ENCODE peak calls at places on chromosomes 2 and 18, in five cellular contexts. F, O, D, Q and E are unnamed samples.

GRCh38 chr2:240780023-240780831 is 39.8 kb downstream of the KIF1A start:
- DNase-seq in F (no peak), O (no peak), D (no peak), Q (no peak), E (no peak)

GRCh38 chr2:233698740-233699139 is 6.0 kb downstream of the UGT1A6 start:
- DNase-seq in F (no peak), O (peak), D (no peak), Q (no peak), E (no peak)

GRCh38 chr2:99772766-99773331 is 283.0 kb upstream of the REV1 start:
- DNase-seq in F (no peak), O (no peak), D (no peak), Q (no peak), E (no peak)

GRCh38 chr2:36455788-36456187 is 100.2 kb downstream of the CRIM1 start:
- DNase-seq in F (no peak), O (no peak), D (no peak), Q (peak), E (no peak)

GRCh38 chr2:240465268-240465764 is 29.9 kb downstream of the GPC1 start:
- DNase-seq in F (no peak), O (no peak), D (peak), Q (no peak), E (no peak)

GRCh38 chr2:162243305-162243693 is at the start of gene FAP:
- DNase-seq in F (no peak), O (no peak), D (no peak), Q (peak), E (no peak)

GRCh38 chr2:127191331-127192219 is 28.5 kb downstream of the CYP27C1 start:
- DNase-seq in F (no peak), O (no peak), D (no peak), Q (no peak), E (no peak)

GRCh38 chr2:238847841-238848565 is at the start of gene TWIST2:
- DNase-seq in F (no peak), O (peak), D (peak), Q (peak), E (peak)

GRCh38 chr2:151637284-151637781 is 96.9 kb downstream of the NEB start:
- DNase-seq in F (no peak), O (no peak), D (no peak), Q (no peak), E (no peak)

GRCh38 chr2:21118302-21118920 is 5.4 kb upstream of the TDRD15 start:
- DNase-seq in F (no peak), O (peak), D (peak), Q (peak), E (peak)

GRCh38 chr2:241053576-241054251 is 48.4 kb downstream of the MTERF4 start:
- DNase-seq in F (no peak), O (no peak), D (no peak), Q (no peak), E (no peak)

GRCh38 chr2:118114863-118115262 is 26.6 kb downstream of the INSIG2 start:
- DNase-seq in F (no peak), O (no peak), D (no peak), Q (no peak), E (no peak)

GRCh38 chr2:206611191-206611590 is 31.1 kb upstream of the FAM237A start:
- DNase-seq in F (no peak), O (no peak), D (no peak), Q (no peak), E (no peak)

GRCh38 chr2:199315299-199316179 is 142.2 kb downstream of the SATB2 start:
- DNase-seq in F (peak), O (peak), D (no peak), Q (no peak), E (peak)

GRCh38 chr2:198662916-198663315 is 794.8 kb downstream of the SATB2 start:
- DNase-seq in F (no peak), O (no peak), D (no peak), Q (no peak), E (no peak)

GRCh38 chr18:77000527-77000926 is 132.1 kb downstream of the MBP start:
- DNase-seq in F (no peak), O (peak), D (peak), Q (peak), E (peak)

GRCh38 chr18:9613550-9614400 is 584 bp downstream of the PPP4R1 start:
- DNase-seq in F (peak), O (peak), D (peak), Q (peak), E (peak)

GRCh38 chr18:9617006-9617542 is 2.7 kb upstream of the PPP4R1 start:
- DNase-seq in F (no peak), O (no peak), D (no peak), Q (no peak), E (no peak)

GRCh38 chr18:9615280-9615797 is 980 bp upstream of the PPP4R1 start:
- DNase-seq in F (no peak), O (peak), D (no peak), Q (no peak), E (no peak)

GRCh38 chr18:9614401-9615279 is at the start of gene PPP4R1:
- DNase-seq in F (peak), O (peak), D (peak), Q (peak), E (peak)

DNA sequence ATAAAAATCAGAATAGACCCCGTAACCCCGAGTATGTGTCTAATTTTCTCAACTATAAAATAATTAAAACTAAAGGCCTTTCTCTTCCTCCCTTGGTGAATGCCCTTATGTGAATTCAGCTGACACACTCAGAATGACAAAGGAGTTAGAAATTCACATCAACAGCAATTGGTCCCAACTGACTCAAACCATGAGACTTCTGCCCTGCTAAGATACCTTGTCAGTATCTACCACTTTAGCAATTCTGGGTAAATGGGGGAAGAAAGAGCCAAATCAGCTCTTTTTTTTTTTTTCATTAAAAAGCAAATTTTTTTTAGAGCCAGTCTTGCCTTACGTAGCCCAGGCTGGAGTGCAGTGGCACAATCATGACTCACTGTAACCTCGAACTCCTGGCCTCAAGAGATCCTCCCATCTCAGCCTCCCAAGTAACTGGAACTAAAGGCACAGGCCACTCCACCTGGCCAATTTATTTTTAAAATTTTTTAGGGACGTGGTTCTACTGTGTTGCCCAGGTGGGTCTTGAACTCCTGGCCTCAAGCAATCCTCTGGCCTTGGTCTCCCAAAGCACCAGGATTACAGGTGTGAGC is 1.7 kb upstream of the PPP4R1 start:
- DNase-seq in F (no peak), O (no peak), D (no peak), Q (peak), E (no peak)
- TF ChIP-seq CTCF in F (no peak), O (no peak), D (no peak), Q (no peak), E (no peak)

GRCh38 chr2:237154050-237154638 is 68.5 kb downstream of the COPS8 start:
- DNase-seq in F (no peak), O (peak), D (peak), Q (peak), E (peak)
- TF ChIP-seq CTCF in F (peak), O (peak), D (peak), Q (peak), E (peak)

GRCh38 chr2:226893206-226893605 is 57.4 kb downstream of the RHBDD1 start:
- DNase-seq in F (no peak), O (no peak), D (no peak), Q (peak), E (no peak)
- TF ChIP-seq CTCF in F (no peak), O (no peak), D (no peak), Q (no peak), E (no peak)

GRCh38 chr2:70094171-70094977 is 7.1 kb downstream of the PCBP1 start:
- DNase-seq in F (no peak), O (no peak), D (no peak), Q (no peak), E (no peak)
- TF ChIP-seq CTCF in F (no peak), O (no peak), D (no peak), Q (no peak), E (no peak)

DNA sequence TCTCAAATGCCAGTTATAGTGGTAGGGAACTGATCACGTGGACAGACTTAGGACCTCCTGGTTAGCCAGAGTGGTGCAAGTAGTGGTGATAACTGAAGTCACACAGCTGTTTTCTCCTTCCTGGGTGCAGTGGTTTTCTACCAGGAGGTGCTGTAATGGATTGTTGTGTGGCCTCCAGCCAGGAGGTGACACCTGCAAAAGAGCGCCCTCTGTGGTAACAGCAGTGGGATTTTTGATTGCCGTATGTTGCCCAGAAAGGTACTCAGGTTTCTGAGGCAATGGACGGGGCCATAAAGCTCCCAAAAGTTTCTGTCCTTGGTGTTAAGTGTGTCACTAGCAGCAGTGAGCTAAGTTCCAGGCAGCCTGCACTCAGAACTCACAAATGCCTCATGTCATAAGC is 1358.1 kb upstream of the DDX18 start:
- DNase-seq in F (no peak), O (no peak), D (no peak), Q (no peak), E (no peak)
- TF ChIP-seq CTCF in F (no peak), O (no peak), D (no peak), Q (no peak), E (no peak)

GRCh38 chr2:81324046-81324445 is 1019.5 kb upstream of the LRRTM1 start:
- DNase-seq in F (no peak), O (peak), D (no peak), Q (no peak), E (no peak)
- TF ChIP-seq CTCF in F (peak), O (no peak), D (peak), Q (peak), E (peak)

DNA sequence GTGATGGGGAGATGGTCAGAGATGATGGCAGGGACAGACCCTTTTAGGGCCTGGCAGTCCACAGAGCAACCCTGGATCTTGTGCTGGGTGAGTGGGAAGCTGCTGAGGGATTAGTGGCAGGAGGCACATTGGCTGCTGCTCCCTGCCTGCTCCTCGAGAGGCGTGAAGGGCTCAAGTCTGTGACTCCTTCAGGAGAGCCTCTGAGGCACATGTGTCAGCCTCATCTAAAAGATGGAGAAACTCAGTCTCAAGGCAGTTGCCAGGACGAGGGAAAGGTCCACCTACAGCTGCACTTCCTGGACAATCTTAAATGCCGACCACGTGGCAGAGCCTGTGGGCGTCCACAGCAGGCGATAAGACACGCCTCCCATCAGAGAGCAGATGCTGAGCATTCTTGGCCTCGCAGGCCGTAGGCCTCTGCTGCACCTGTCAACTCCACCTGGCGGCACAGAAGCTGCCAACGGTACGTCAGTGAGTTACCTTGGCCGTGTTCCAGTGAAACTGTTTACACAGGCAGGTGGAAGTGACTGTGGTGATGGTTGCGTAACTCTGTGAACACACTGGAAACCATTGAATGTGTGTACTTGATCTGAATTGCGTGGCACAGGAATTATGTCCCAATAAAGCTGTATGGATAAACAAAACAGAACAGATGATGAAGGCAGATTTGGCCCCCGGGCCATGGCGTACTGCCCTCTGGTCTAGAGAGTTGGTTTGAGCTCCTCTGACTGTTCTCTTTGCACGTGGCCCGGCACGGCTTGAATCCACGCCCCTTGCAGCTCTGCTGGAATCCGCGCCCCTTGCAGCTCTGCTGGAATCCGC is 114.4 kb downstream of the RNF144A start:
- DNase-seq in F (no peak), O (peak), D (no peak), Q (no peak), E (no peak)
- TF ChIP-seq CTCF in F (no peak), O (no peak), D (no peak), Q (no peak), E (no peak)

DNA sequence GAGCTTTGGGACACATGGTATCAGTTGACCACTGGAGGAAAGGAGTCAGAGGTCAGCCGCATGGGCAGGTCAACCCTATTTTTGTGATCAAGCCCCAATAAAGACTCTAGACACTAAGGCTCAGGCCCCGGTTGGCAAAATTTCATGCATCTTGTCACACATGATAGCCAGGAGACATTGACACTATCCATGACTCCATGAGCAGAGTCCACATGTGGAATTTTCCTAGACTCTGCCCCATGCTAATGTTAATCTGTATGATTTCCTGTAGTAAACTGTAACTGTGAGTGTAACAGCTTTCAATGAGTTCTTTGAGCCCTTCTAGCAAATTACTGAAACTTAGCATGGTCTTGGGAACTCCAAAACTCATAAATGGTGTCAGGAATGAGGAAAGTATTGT is 192.3 kb downstream of the PDE11A start:
- DNase-seq in F (no peak), O (no peak), D (no peak), Q (no peak), E (no peak)
- TF ChIP-seq CTCF in F (no peak), O (no peak), D (no peak), Q (no peak), E (no peak)

GRCh38 chr2:15860760-15861159 is 79.6 kb upstream of the MYCN start:
- DNase-seq in F (no peak), O (no peak), D (no peak), Q (no peak), E (no peak)
- TF ChIP-seq CTCF in F (no peak), O (no peak), D (no peak), Q (no peak), E (no peak)

GRCh38 chr18:58449366-58449935 is 179.4 kb downstream of the ALPK2 start:
- DNase-seq in F (no peak), O (no peak), D (no peak), Q (peak), E (no peak)
- TF ChIP-seq CTCF in F (no peak), O (no peak), D (no peak), Q (peak), E (no peak)